ENCODE peak calls at places on chromosomes 1 and 21, in five cellular contexts. X is neuronal stem cell, S is trophoblast cell, Z is mesenchymal stem cell, D is H1. Q is an unnamed sample.

GRCh38 chr1:234495231-234495990 is 16.4 kb upstream of the TARBP1 start:
- DNase-seq in Z (peak; percentile 90), D (no peak), X (no peak), S (peak; percentile 98), Q (no peak)

GRCh38 chr1:28437924-28438699 is 67.7 kb upstream of the RCC1 start:
- DNase-seq in Z (peak; percentile 96), S (peak; percentile 92), X (peak; percentile 41), D (peak; percentile 7), Q (peak; percentile 42)

GRCh38 chr1:39623053-39623452 is 16.4 kb downstream of the HEYL start:
- DNase-seq in Z (no peak), S (no peak), D (no peak), X (no peak), Q (no peak)

GRCh38 chr1:156338180-156338973 is at the start of the genes CCT3 and TSACC:
- DNase-seq in X (peak; percentile 100), Z (peak; percentile 100), S (peak; percentile 100), D (peak; percentile 100), Q (peak; percentile 100)

GRCh38 chr1:19811206-19811851 is 3.8 kb downstream of the RNF186 start:
- DNase-seq in Z (peak; percentile 44), S (peak; percentile 67), X (no peak), D (no peak), Q (peak; percentile 72)

GRCh38 chr1:1759456-1760344 is 18.6 kb downstream of the NADK start:
- DNase-seq in X (no peak), Z (no peak), D (no peak), S (no peak), Q (no peak)

GRCh38 chr1:157784801-157785200 is 7.9 kb upstream of the FCRL2 start:
- DNase-seq in Z (no peak), D (no peak), S (no peak), X (no peak), Q (no peak)

GRCh38 chr1:203628185-203628996 is 1.8 kb downstream of the ATP2B4 start:
- DNase-seq in X (peak; percentile 73), D (peak; percentile 78), S (peak; percentile 45), Z (peak; percentile 75), Q (peak; percentile 94)

GRCh38 chr1:87501738-87502137 is 173.1 kb downstream of the LMO4 start:
- DNase-seq in S (no peak), X (no peak), D (no peak), Z (no peak), Q (no peak)

GRCh38 chr1:161307230-161307768 is 2.5 kb downstream of the MPZ start:
- DNase-seq in Z (peak; percentile 83), D (no peak), X (no peak), S (no peak), Q (no peak)

GRCh38 chr1:81802601-81803422 is 2.1 kb downstream of the ADGRL2 start:
- DNase-seq in Z (peak; percentile 74), S (peak; percentile 30), D (no peak), X (peak; percentile 76), Q (peak; percentile 43)

GRCh38 chr21:43979654-43980053 is 32.5 kb upstream of the TRAPPC10 start:
- DNase-seq in S (no peak), D (no peak), X (no peak), Z (no peak), Q (no peak)

GRCh38 chr21:34861302-34861701 is 187.8 kb downstream of the RUNX1 start:
- DNase-seq in S (no peak), Z (no peak), X (no peak), D (no peak), Q (no peak)

GRCh38 chr1:178540646-178541045 is 27.7 kb downstream of the TEX35 start:
- DNase-seq in X (no peak), Z (peak; percentile 85), S (peak; percentile 40), D (no peak), Q (no peak)

GRCh38 chr1:109365642-109366204 is 32.0 kb downstream of the SORT1 start:
- DNase-seq in D (no peak), S (no peak), Z (no peak), X (no peak), Q (no peak)

GRCh38 chr1:8437286-8437685 is 119.4 kb downstream of the SLC45A1 start:
- DNase-seq in S (no peak), Z (no peak), D (no peak), X (no peak), Q (no peak)

GRCh38 chr1:156860639-156861423 is at the start of gene NTRK1:
- DNase-seq in X (no peak), S (no peak), Z (peak; percentile 27), D (no peak), Q (peak; percentile 77)

GRCh38 chr1:106603616-106604015 is 452.9 kb upstream of the PRMT6 start:
- DNase-seq in X (no peak), Z (no peak), S (no peak), D (no peak), Q (no peak)

GRCh38 chr1:245336149-245336983 is 181.6 kb downstream of the KIF26B start:
- DNase-seq in Z (no peak), D (no peak), X (no peak), S (peak; percentile 80), Q (peak; percentile 55)

GRCh38 chr1:63945943-63946342 is 172.1 kb downstream of the ROR1 start:
- DNase-seq in X (no peak), D (no peak), Z (no peak), S (no peak), Q (no peak)

GRCh38 chr1:63943393-63943792 is 169.6 kb downstream of the ROR1 start:
- DNase-seq in Z (no peak), X (no peak), D (no peak), S (no peak), Q (no peak)

GRCh38 chr1:63949965-63950364 is 176.1 kb downstream of the ROR1 start:
- DNase-seq in S (no peak), Z (peak; percentile 50), X (no peak), D (no peak), Q (no peak)

GRCh38 chr1:63947904-63948303 is 174.1 kb downstream of the ROR1 start:
- DNase-seq in X (no peak), Z (no peak), D (no peak), S (no peak), Q (no peak)

DNA sequence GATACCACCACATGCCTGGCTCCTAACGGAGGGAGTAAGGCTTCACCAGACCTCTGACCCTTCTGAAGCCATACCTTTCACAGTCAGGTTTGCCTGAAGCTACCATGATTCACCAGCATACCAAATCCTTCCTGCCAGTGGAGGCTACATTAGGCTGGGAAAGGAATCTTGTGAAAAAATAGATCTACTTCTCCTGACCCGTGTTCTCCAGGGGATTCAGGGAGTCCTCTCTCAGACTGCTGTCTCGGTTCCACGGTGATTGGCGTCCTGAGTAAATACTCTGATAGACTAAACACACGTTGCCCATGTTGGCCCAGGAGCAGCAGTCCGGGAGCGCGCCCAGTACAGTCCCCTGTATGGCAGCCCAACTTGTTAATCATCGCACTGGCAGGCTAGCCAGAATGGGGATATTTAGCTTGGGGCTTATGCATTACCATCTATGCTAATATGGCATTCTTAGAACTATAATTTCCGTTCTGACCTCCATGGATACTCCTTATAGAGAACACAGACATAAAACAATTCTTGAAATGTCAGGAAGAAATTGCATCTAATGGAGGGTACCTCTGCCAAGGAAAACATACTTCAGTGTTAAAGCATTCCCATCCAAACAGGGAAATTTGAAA is 173.2 kb downstream of the ROR1 start:
- DNase-seq in X (no peak), D (no peak), Z (no peak), S (peak; percentile 75), Q (no peak)
- H4K91ac ChIP-seq in X (no peak overlapping the region), D (no peak overlapping the region), Z (no peak overlapping the region), S (no peak overlapping the region), Q (no peak overlapping the region)

GRCh38 chr1:224622831-224623230 is 6.7 kb downstream of the CNIH3 start:
- DNase-seq in X (no peak), Z (no peak), D (no peak), S (no peak), Q (no peak)
- H2AK5ac ChIP-seq in X (no peak overlapping the region), Z (peak overlapping the region; percentile 10), D (no peak overlapping the region), S (no peak overlapping the region), Q (no peak overlapping the region)

GRCh38 chr1:111612006-111612405 is 7.6 kb upstream of the RAP1A start:
- DNase-seq in S (no peak), Z (no peak), X (no peak), D (no peak), Q (no peak)
- H2BK12ac ChIP-seq in S (no peak overlapping the region), Z (no peak overlapping the region), X (no peak overlapping the region), D (no peak overlapping the region), Q (no peak overlapping the region)

GRCh38 chr1:64308856-64309255 is 105.4 kb downstream of the UBE2U start:
- DNase-seq in S (no peak), D (no peak), X (no peak), Z (no peak), Q (no peak)
- H4K91ac ChIP-seq in S (no peak overlapping the region), D (no peak overlapping the region), X (no peak overlapping the region), Z (no peak overlapping the region), Q (no peak overlapping the region)

DNA sequence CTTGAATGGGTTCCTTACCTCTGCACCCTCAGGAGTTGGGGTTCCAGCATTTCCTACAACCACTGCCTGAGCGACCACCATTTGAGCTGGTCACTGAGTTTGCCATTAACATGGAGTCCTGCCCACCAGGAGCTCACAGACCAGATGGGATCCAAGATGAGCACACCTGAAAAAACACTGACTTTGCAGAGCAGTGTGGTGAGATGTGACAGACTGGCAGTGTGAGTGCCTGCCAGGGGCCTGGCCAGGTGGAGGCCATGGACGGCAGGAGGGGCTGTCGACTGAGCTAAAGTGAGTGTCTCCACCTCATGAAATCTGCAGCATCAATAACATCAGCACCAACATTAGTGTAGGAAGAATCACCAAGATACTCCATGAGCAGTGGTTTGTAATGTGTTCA is 12.3 kb upstream of the MIXL1 start:
- DNase-seq in X (no peak), Z (no peak), D (no peak), S (no peak), Q (no peak)
- H2AK5ac ChIP-seq in X (no peak overlapping the region), Z (no peak overlapping the region), D (no peak overlapping the region), S (no peak overlapping the region), Q (no peak overlapping the region)

GRCh38 chr1:169497317-169497716 is 11.6 kb upstream of the SLC19A2 start:
- DNase-seq in D (no peak), X (no peak), S (peak; percentile 89), Z (no peak), Q (no peak)
- H2BK12ac ChIP-seq in D (no peak overlapping the region), X (no peak overlapping the region), S (no peak overlapping the region), Z (no peak overlapping the region), Q (no peak overlapping the region)

GRCh38 chr1:36953061-36953460 is 81.3 kb downstream of the GRIK3 start:
- DNase-seq in Z (no peak), X (no peak), D (no peak), S (no peak), Q (no peak)

GRCh38 chr1:36951761-36952160 is 82.6 kb downstream of the GRIK3 start:
- DNase-seq in X (no peak), Z (no peak), D (no peak), S (no peak), Q (no peak)

GRCh38 chr1:36948606-36949005 is 85.7 kb downstream of the GRIK3 start:
- DNase-seq in X (no peak), Z (no peak), D (no peak), S (no peak), Q (no peak)

GRCh38 chr1:36948147-36948546 is 86.2 kb downstream of the GRIK3 start:
- DNase-seq in D (no peak), S (no peak), X (no peak), Z (no peak), Q (no peak)

GRCh38 chr1:36950588-36950987 is 83.7 kb downstream of the GRIK3 start:
- DNase-seq in X (no peak), D (no peak), S (no peak), Z (no peak), Q (no peak)
- H4K91ac ChIP-seq in X (no peak overlapping the region), D (no peak overlapping the region), S (no peak overlapping the region), Z (no peak overlapping the region), Q (no peak overlapping the region)

GRCh38 chr1:56397409-56397808 is 182.0 kb downstream of the PLPP3 start:
- DNase-seq in D (no peak), S (no peak), X (no peak), Z (peak; percentile 30), Q (no peak)
- H2AK5ac ChIP-seq in D (no peak overlapping the region), S (no peak overlapping the region), X (no peak overlapping the region), Z (no peak overlapping the region), Q (no peak overlapping the region)